ENCODE peak calls at places on chromosomes 7 and 10, in five cellular contexts. One of them, this sample, is unnamed. For H3K4me1 and H3K27me3, the result is how much of the 10 kb centered on the place peaks cover.

GRCh38 chr7:40885503-40885902 is 750.7 kb downstream of the SUGCT start:
- DNase-seq in Panc1: no peak
- DNase-seq in stomach: no peak
- DNase-seq in left ventricle myocardium inferior: no peak
- DNase-seq in cardiac muscle cell: peak
- DNase-seq in this sample: no peak

GRCh38 chr10:36094091-36094490 is 452.0 kb upstream of the FZD8 start:
- DNase-seq in stomach: no peak
- DNase-seq in Panc1: no peak
- DNase-seq in left ventricle myocardium inferior: no peak
- DNase-seq in cardiac muscle cell: no peak
- DNase-seq in this sample: no peak

GRCh38 chr7:132771301-132771730 is 195.0 kb upstream of the PLXNA4 start:
- DNase-seq in left ventricle myocardium inferior: no peak
- DNase-seq in stomach: no peak
- DNase-seq in Panc1: no peak
- DNase-seq in cardiac muscle cell: no peak
- DNase-seq in this sample: no peak

GRCh38 chr10:17512341-17513001 is 58.1 kb upstream of the ST8SIA6 start:
- DNase-seq in stomach: peak
- DNase-seq in cardiac muscle cell: peak
- DNase-seq in Panc1: peak
- DNase-seq in left ventricle myocardium inferior: peak
- DNase-seq in this sample: no peak

GRCh38 chr7:3301472-3301778 is 373 bp downstream of the SDK1 start:
- DNase-seq in left ventricle myocardium inferior: no peak
- DNase-seq in cardiac muscle cell: no peak
- DNase-seq in stomach: no peak
- DNase-seq in Panc1: no peak
- DNase-seq in this sample: no peak

GRCh38 chr10:1034758-1035157 is 9.1 kb upstream of the IDI2 start:
- DNase-seq in cardiac muscle cell: no peak
- DNase-seq in Panc1: no peak
- DNase-seq in left ventricle myocardium inferior: no peak
- DNase-seq in stomach: no peak
- DNase-seq in this sample: no peak

GRCh38 chr7:90201500-90201899 is 10.0 kb upstream of the STEAP2 start:
- DNase-seq in left ventricle myocardium inferior: no peak
- DNase-seq in Panc1: no peak
- DNase-seq in stomach: no peak
- DNase-seq in cardiac muscle cell: no peak
- DNase-seq in this sample: no peak

GRCh38 chr10:8400151-8400550 is 345.7 kb downstream of the GATA3 start:
- DNase-seq in Panc1: no peak
- DNase-seq in stomach: no peak
- DNase-seq in cardiac muscle cell: no peak
- DNase-seq in left ventricle myocardium inferior: no peak
- DNase-seq in this sample: no peak

GRCh38 chr7:26417911-26418413 is 126.3 kb downstream of the SNX10 start:
- DNase-seq in left ventricle myocardium inferior: no peak
- DNase-seq in stomach: no peak
- DNase-seq in cardiac muscle cell: peak
- DNase-seq in Panc1: no peak
- DNase-seq in this sample: no peak

GRCh38 chr10:110504111-110504735 is 6.5 kb downstream of the DUSP5 start:
- DNase-seq in stomach: peak
- DNase-seq in left ventricle myocardium inferior: no peak
- DNase-seq in cardiac muscle cell: peak
- DNase-seq in Panc1: no peak
- DNase-seq in this sample: no peak

GRCh38 chr7:130996841-130997231 is 262.8 kb upstream of the KLF14 start:
- DNase-seq in cardiac muscle cell: peak
- DNase-seq in left ventricle myocardium inferior: no peak
- DNase-seq in stomach: peak
- DNase-seq in Panc1: peak
- DNase-seq in this sample: no peak

GRCh38 chr10:4678023-4678950 is 147.7 kb upstream of the AKR1E2 start:
- DNase-seq in left ventricle myocardium inferior: no peak
- DNase-seq in cardiac muscle cell: peak
- DNase-seq in stomach: no peak
- DNase-seq in Panc1: peak
- DNase-seq in this sample: no peak

GRCh38 chr7:6589151-6589828 is 531 bp upstream of the INTS15 start:
- DNase-seq in Panc1: no peak
- DNase-seq in left ventricle myocardium inferior: no peak
- DNase-seq in cardiac muscle cell: no peak
- DNase-seq in stomach: no peak
- DNase-seq in this sample: no peak

GRCh38 chr7:6590645-6591110 is 857 bp downstream of the INTS15 start:
- DNase-seq in Panc1: no peak
- DNase-seq in stomach: no peak
- DNase-seq in cardiac muscle cell: no peak
- DNase-seq in left ventricle myocardium inferior: no peak
- DNase-seq in this sample: no peak

GRCh38 chr7:6588566-6588965 is 1.3 kb upstream of the INTS15 start:
- DNase-seq in cardiac muscle cell: no peak
- DNase-seq in Panc1: no peak
- DNase-seq in stomach: no peak
- DNase-seq in left ventricle myocardium inferior: no peak
- DNase-seq in this sample: no peak

DNA sequence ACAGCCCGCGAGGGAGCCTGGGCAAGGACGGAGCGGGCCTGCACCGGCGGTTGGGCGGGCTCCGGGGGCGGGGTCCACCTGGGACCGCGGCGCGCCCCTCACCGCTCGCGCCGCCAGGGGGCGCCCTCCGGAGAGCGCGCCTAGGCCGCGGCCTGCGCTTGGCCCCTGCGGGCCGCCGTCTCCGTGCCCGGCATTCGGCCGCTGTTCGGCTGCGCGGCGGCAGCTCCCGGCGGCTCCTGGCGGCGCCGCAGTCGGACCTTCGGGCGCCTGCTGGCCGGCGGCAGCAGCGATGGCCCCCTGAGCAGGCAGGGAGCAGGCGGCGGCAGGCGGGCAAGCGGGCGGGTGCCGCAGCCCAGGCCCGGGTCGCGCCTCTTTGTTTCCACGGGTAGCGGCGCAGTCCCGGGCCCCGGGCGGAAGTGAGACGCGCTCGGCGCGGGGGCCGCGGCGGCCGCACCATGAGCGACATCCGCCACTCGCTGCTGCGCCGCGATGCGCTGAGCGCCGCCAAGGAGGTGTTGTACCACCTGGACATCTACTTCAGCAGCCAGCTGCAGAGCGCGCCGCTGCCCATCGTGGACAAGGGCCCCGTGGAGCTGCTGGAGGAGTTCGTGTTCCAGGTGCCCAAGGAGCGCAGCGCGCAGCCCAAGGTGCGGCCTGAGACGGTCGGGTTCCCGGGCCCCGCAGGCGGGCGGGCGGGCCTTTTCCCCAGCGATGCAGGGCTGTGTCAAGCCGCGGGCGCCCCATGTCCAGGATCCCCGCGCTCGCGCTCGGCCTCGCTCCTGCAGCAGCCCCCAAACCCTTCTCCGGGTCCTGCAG is at the start of gene INTS15:
- DNase-seq in left ventricle myocardium inferior: peak
- DNase-seq in stomach: peak
- DNase-seq in cardiac muscle cell: peak
- DNase-seq in Panc1: no peak
- DNase-seq in this sample: peak
- TF ChIP-seq CTCF in left ventricle myocardium inferior: peak
- TF ChIP-seq CTCF in stomach: no peak
- TF ChIP-seq CTCF in cardiac muscle cell: peak
- TF ChIP-seq CTCF in Panc1: peak
- TF ChIP-seq CTCF in this sample: peak

DNA sequence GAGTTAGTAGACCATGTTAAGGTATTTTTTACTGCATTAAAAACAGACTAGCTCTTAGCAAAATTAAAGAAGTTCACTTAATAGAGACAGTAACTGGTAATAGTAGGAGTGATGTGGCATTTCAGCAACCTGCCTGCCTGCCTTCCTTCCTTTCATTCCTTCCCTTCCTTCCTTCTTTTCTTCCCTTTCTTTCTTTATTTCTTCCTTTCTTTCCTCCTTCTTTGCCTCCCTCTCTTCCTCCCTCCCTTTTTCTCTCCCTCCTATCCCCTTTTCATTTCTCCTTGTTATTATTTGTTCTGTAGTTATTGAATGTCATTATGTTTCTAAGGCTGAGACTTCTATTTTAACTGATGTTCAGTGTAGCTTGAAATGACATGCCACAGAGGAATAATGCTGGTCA is 146.5 kb upstream of the WNT16 start:
- DNase-seq in left ventricle myocardium inferior: no peak
- DNase-seq in Panc1: no peak
- DNase-seq in cardiac muscle cell: no peak
- DNase-seq in stomach: no peak
- DNase-seq in this sample: no peak
- H3K4me1 ChIP-seq in left ventricle myocardium inferior: under half
- H3K4me1 ChIP-seq in Panc1: under half
- H3K4me1 ChIP-seq in cardiac muscle cell: under half
- H3K4me1 ChIP-seq in stomach: under half
- H3K4me1 ChIP-seq in this sample: under half

GRCh38 chr7:156043435-156044123 is 231.3 kb upstream of the SHH start:
- DNase-seq in left ventricle myocardium inferior: no peak
- DNase-seq in stomach: no peak
- DNase-seq in Panc1: no peak
- DNase-seq in cardiac muscle cell: no peak
- DNase-seq in this sample: no peak
- H3K27me3 ChIP-seq in left ventricle myocardium inferior: half or more
- H3K27me3 ChIP-seq in stomach: under half
- H3K27me3 ChIP-seq in Panc1: under half
- H3K27me3 ChIP-seq in cardiac muscle cell: under half
- H3K27me3 ChIP-seq in this sample: under half

GRCh38 chr10:92757066-92757716 is 67.4 kb downstream of the HHEX start:
- DNase-seq in left ventricle myocardium inferior: peak
- DNase-seq in Panc1: no peak
- DNase-seq in cardiac muscle cell: peak
- DNase-seq in stomach: peak
- DNase-seq in this sample: peak
- TF ChIP-seq CTCF in left ventricle myocardium inferior: peak
- TF ChIP-seq CTCF in Panc1: no peak
- TF ChIP-seq CTCF in cardiac muscle cell: peak
- TF ChIP-seq CTCF in stomach: no peak
- TF ChIP-seq CTCF in this sample: peak

DNA sequence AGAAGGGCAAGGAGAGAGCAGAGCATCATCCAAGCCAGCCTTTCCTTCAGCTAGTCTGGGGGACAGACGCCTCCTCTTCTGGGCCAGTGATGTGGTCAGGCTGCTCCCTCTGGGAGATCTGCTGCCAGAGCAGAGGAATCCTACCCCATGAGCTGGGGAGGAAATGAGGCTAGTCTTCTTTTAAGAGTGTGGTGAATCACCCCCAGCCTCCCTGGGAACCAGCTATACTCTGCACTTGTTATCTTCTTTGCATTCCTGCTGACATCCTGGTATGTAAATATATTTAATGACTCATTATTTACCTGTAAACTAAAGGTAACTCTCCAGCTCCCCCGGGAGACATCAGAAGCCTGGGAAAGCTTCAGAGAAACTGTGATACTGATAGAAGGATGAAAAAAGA is 41.6 kb upstream of the EPHB6 start:
- DNase-seq in left ventricle myocardium inferior: no peak
- DNase-seq in stomach: no peak
- DNase-seq in Panc1: peak
- DNase-seq in cardiac muscle cell: peak
- DNase-seq in this sample: no peak
- H3K4me1 ChIP-seq in left ventricle myocardium inferior: under half
- H3K4me1 ChIP-seq in stomach: under half
- H3K4me1 ChIP-seq in Panc1: under half
- H3K4me1 ChIP-seq in cardiac muscle cell: under half
- H3K4me1 ChIP-seq in this sample: under half

GRCh38 chr10:132249232-132249724 is 58.5 kb downstream of the STK32C start:
- DNase-seq in Panc1: no peak
- DNase-seq in left ventricle myocardium inferior: no peak
- DNase-seq in cardiac muscle cell: no peak
- DNase-seq in stomach: no peak
- DNase-seq in this sample: no peak
- H3K27me3 ChIP-seq in Panc1: under half
- H3K27me3 ChIP-seq in left ventricle myocardium inferior: under half
- H3K27me3 ChIP-seq in cardiac muscle cell: under half
- H3K27me3 ChIP-seq in stomach: under half
- H3K27me3 ChIP-seq in this sample: under half

GRCh38 chr7:64794171-64794844 is at the start of gene ZNF138:
- DNase-seq in Panc1: peak
- DNase-seq in cardiac muscle cell: peak
- DNase-seq in stomach: peak
- DNase-seq in left ventricle myocardium inferior: peak
- DNase-seq in this sample: peak
- TF ChIP-seq CTCF in Panc1: no peak
- TF ChIP-seq CTCF in cardiac muscle cell: no peak
- TF ChIP-seq CTCF in stomach: no peak
- TF ChIP-seq CTCF in left ventricle myocardium inferior: peak
- TF ChIP-seq CTCF in this sample: no peak

GRCh38 chr10:34729619-34730018 is 85.5 kb downstream of the PARD3 start:
- DNase-seq in Panc1: no peak
- DNase-seq in stomach: no peak
- DNase-seq in left ventricle myocardium inferior: no peak
- DNase-seq in cardiac muscle cell: no peak
- DNase-seq in this sample: no peak

GRCh38 chr10:34732926-34733325 is 82.2 kb downstream of the PARD3 start:
- DNase-seq in left ventricle myocardium inferior: no peak
- DNase-seq in Panc1: no peak
- DNase-seq in cardiac muscle cell: no peak
- DNase-seq in stomach: no peak
- DNase-seq in this sample: peak

GRCh38 chr10:34731213-34731612 is 83.9 kb downstream of the PARD3 start:
- DNase-seq in stomach: no peak
- DNase-seq in Panc1: no peak
- DNase-seq in cardiac muscle cell: no peak
- DNase-seq in left ventricle myocardium inferior: no peak
- DNase-seq in this sample: no peak

GRCh38 chr10:34730726-34731125 is 84.4 kb downstream of the PARD3 start:
- DNase-seq in stomach: no peak
- DNase-seq in Panc1: no peak
- DNase-seq in left ventricle myocardium inferior: no peak
- DNase-seq in cardiac muscle cell: peak
- DNase-seq in this sample: no peak

GRCh38 chr10:34731885-34732701 is 83.0 kb downstream of the PARD3 start:
- DNase-seq in Panc1: no peak
- DNase-seq in cardiac muscle cell: peak
- DNase-seq in left ventricle myocardium inferior: no peak
- DNase-seq in stomach: no peak
- DNase-seq in this sample: no peak
- H3K4me1 ChIP-seq in Panc1: under half
- H3K4me1 ChIP-seq in cardiac muscle cell: under half
- H3K4me1 ChIP-seq in left ventricle myocardium inferior: under half
- H3K4me1 ChIP-seq in stomach: under half
- H3K4me1 ChIP-seq in this sample: under half

This sample was measured in BE2C.